ENCODE peak calls at places on chromosomes 5 and 9, in five cellular contexts. One of them, this sample, is unnamed.

GRCh38 chr5:77761606-77762005 is 14.5 kb downstream of the TBCA start:
- DNase-seq in stomach: no peak
- DNase-seq in brain microvascular endothelial cell: no peak
- DNase-seq in Panc1: no peak
- DNase-seq in endothelial cell: no peak
- DNase-seq in this sample: no peak

GRCh38 chr9:93673271-93673843 is 97.0 kb downstream of the PHF2 start:
- DNase-seq in stomach: peak
- DNase-seq in endothelial cell: peak
- DNase-seq in brain microvascular endothelial cell: no peak
- DNase-seq in Panc1: no peak
- DNase-seq in this sample: no peak

GRCh38 chr5:58156977-58157701 is 302.7 kb downstream of the PLK2 start:
- DNase-seq in brain microvascular endothelial cell: peak
- DNase-seq in endothelial cell: no peak
- DNase-seq in Panc1: no peak
- DNase-seq in stomach: no peak
- DNase-seq in this sample: no peak

GRCh38 chr5:80917596-80917995 is 42.6 kb upstream of the RASGRF2 start:
- DNase-seq in stomach: no peak
- DNase-seq in endothelial cell: no peak
- DNase-seq in Panc1: no peak
- DNase-seq in brain microvascular endothelial cell: no peak
- DNase-seq in this sample: no peak

GRCh38 chr5:54703091-54703490 is 185.5 kb downstream of the SNX18 start:
- DNase-seq in Panc1: no peak
- DNase-seq in stomach: no peak
- DNase-seq in brain microvascular endothelial cell: peak
- DNase-seq in endothelial cell: no peak
- DNase-seq in this sample: no peak

GRCh38 chr9:108278341-108278740 is 577.4 kb downstream of the ACTL7B start:
- DNase-seq in endothelial cell: no peak
- DNase-seq in Panc1: no peak
- DNase-seq in stomach: no peak
- DNase-seq in brain microvascular endothelial cell: no peak
- DNase-seq in this sample: no peak

GRCh38 chr5:73433982-73434342 is 14.6 kb downstream of the FOXD1 start:
- DNase-seq in stomach: no peak
- DNase-seq in Panc1: no peak
- DNase-seq in brain microvascular endothelial cell: no peak
- DNase-seq in endothelial cell: no peak
- DNase-seq in this sample: no peak

GRCh38 chr5:164119806-164120440 is 614.5 kb downstream of the MAT2B start:
- DNase-seq in endothelial cell: no peak
- DNase-seq in stomach: no peak
- DNase-seq in brain microvascular endothelial cell: no peak
- DNase-seq in Panc1: no peak
- DNase-seq in this sample: peak

GRCh38 chr5:68770566-68770965 is 323.2 kb upstream of the SLC30A5 start:
- DNase-seq in brain microvascular endothelial cell: no peak
- DNase-seq in stomach: no peak
- DNase-seq in Panc1: no peak
- DNase-seq in endothelial cell: no peak
- DNase-seq in this sample: no peak

GRCh38 chr5:128984480-128984879 is 19.2 kb downstream of the SLC27A6 start:
- DNase-seq in stomach: no peak
- DNase-seq in brain microvascular endothelial cell: no peak
- DNase-seq in Panc1: no peak
- DNase-seq in endothelial cell: no peak
- DNase-seq in this sample: no peak

GRCh38 chr5:95403996-95404395 is 12.8 kb downstream of the FAM81B start:
- DNase-seq in brain microvascular endothelial cell: no peak
- DNase-seq in Panc1: no peak
- DNase-seq in stomach: no peak
- DNase-seq in endothelial cell: no peak
- DNase-seq in this sample: no peak

GRCh38 chr5:38465045-38465444 is 91.4 kb downstream of the LIFR start:
- DNase-seq in Panc1: no peak
- DNase-seq in stomach: no peak
- DNase-seq in endothelial cell: no peak
- DNase-seq in brain microvascular endothelial cell: no peak
- DNase-seq in this sample: no peak

GRCh38 chr9:37146372-37146771 is 26.0 kb downstream of the ZCCHC7 start:
- DNase-seq in brain microvascular endothelial cell: no peak
- DNase-seq in stomach: no peak
- DNase-seq in endothelial cell: no peak
- DNase-seq in Panc1: no peak
- DNase-seq in this sample: no peak

GRCh38 chr5:124474821-124475220 is 271.6 kb downstream of the ZNF608 start:
- DNase-seq in stomach: no peak
- DNase-seq in endothelial cell: no peak
- DNase-seq in Panc1: no peak
- DNase-seq in brain microvascular endothelial cell: no peak
- DNase-seq in this sample: no peak

GRCh38 chr5:10607023-10607665 is 43.3 kb downstream of the ANKRD33B start:
- DNase-seq in Panc1: no peak
- DNase-seq in stomach: no peak
- DNase-seq in brain microvascular endothelial cell: peak
- DNase-seq in endothelial cell: peak
- DNase-seq in this sample: no peak

GRCh38 chr5:140109050-140109817 is 4.7 kb upstream of the PURA start:
- DNase-seq in endothelial cell: peak
- DNase-seq in Panc1: no peak
- DNase-seq in stomach: no peak
- DNase-seq in brain microvascular endothelial cell: no peak
- DNase-seq in this sample: peak

GRCh38 chr9:88590558-88591146 is 55.7 kb downstream of the NXNL2 start:
- DNase-seq in endothelial cell: peak
- DNase-seq in Panc1: no peak
- DNase-seq in brain microvascular endothelial cell: no peak
- DNase-seq in stomach: no peak
- DNase-seq in this sample: no peak

GRCh38 chr5:178644826-178645545 is 18.1 kb upstream of the CLK4 start:
- DNase-seq in Panc1: no peak
- DNase-seq in endothelial cell: no peak
- DNase-seq in stomach: no peak
- DNase-seq in brain microvascular endothelial cell: peak
- DNase-seq in this sample: no peak

GRCh38 chr5:160262665-160263064 is 33.4 kb downstream of the FABP6 start:
- DNase-seq in Panc1: no peak
- DNase-seq in endothelial cell: peak
- DNase-seq in stomach: no peak
- DNase-seq in brain microvascular endothelial cell: peak
- DNase-seq in this sample: peak

GRCh38 chr9:85973238-85973637 is 32.3 kb downstream of the NAA35 start:
- DNase-seq in stomach: no peak
- DNase-seq in brain microvascular endothelial cell: no peak
- DNase-seq in Panc1: no peak
- DNase-seq in endothelial cell: no peak
- DNase-seq in this sample: no peak

GRCh38 chr5:91307023-91307422 is 76.1 kb downstream of the ARRDC3 start:
- DNase-seq in Panc1: no peak
- DNase-seq in stomach: no peak
- DNase-seq in brain microvascular endothelial cell: no peak
- DNase-seq in endothelial cell: no peak
- DNase-seq in this sample: no peak

GRCh38 chr5:40046792-40047191 is 622.0 kb upstream of the DAB2 start:
- DNase-seq in brain microvascular endothelial cell: peak
- DNase-seq in Panc1: no peak
- DNase-seq in endothelial cell: no peak
- DNase-seq in stomach: no peak
- DNase-seq in this sample: no peak

GRCh38 chr9:107363511-107364182 is 80.6 kb downstream of the RAD23B start:
- DNase-seq in stomach: no peak
- DNase-seq in Panc1: no peak
- DNase-seq in endothelial cell: no peak
- DNase-seq in brain microvascular endothelial cell: no peak
- DNase-seq in this sample: peak

GRCh38 chr5:74501674-74502478 is 138.7 kb downstream of the ENC1 start:
- DNase-seq in endothelial cell: no peak
- DNase-seq in brain microvascular endothelial cell: no peak
- DNase-seq in stomach: no peak
- DNase-seq in Panc1: no peak
- DNase-seq in this sample: no peak

GRCh38 chr5:84091400-84091799 is 293.3 kb downstream of the EDIL3 start:
- DNase-seq in endothelial cell: no peak
- DNase-seq in Panc1: no peak
- DNase-seq in brain microvascular endothelial cell: no peak
- DNase-seq in stomach: no peak
- DNase-seq in this sample: no peak

DNA sequence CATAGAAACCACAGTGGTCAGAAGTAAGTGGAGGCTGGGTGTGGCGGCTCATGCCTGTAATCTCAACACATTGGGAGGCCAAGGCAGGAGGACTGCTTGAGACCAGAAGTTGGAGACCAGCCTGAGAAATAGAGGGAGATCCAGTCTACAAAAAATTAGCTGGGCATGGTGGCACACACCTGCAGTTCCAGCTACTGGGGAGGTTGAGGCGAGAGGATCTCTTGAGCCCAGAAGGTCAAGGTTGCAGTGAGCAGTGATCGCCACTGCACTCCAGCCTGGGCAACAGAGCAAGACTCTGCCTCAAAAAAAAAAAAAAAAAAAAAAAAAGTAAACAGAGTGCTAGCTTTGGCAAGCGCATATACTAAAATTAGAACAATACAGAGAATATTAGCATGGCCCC is 24.6 kb downstream of the AK8 start:
- DNase-seq in stomach: no peak
- DNase-seq in brain microvascular endothelial cell: no peak
- DNase-seq in Panc1: no peak
- DNase-seq in endothelial cell: no peak
- DNase-seq in this sample: no peak
- TF ChIP-seq CTCF in stomach: no peak
- TF ChIP-seq CTCF in brain microvascular endothelial cell: no peak
- TF ChIP-seq CTCF in Panc1: no peak
- TF ChIP-seq CTCF in endothelial cell: no peak
- TF ChIP-seq CTCF in this sample: no peak

DNA sequence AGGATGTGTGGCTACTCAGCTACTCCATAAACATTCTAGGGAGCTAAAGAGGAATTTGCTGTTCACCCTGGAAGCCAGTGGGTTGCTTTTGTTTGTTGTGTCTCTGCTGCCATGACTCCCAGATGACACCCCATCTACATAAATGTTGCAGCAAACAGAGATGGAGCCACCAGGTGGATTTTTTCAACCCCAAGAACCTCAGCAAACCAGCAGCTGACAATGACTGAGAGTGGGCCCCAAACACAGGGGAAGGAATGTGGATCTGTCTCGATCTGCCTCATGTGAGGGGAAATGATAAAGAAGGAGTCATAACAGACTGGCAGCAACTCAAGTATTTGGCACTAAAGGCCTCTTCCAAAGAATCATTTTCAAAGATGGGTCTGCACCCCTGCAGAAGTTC is 132.7 kb upstream of the TNC start:
- DNase-seq in stomach: no peak
- DNase-seq in brain microvascular endothelial cell: peak
- DNase-seq in endothelial cell: no peak
- DNase-seq in Panc1: no peak
- DNase-seq in this sample: no peak
- TF ChIP-seq CTCF in stomach: no peak
- TF ChIP-seq CTCF in brain microvascular endothelial cell: peak
- TF ChIP-seq CTCF in endothelial cell: no peak
- TF ChIP-seq CTCF in Panc1: no peak
- TF ChIP-seq CTCF in this sample: no peak

GRCh38 chr9:12699529-12699928 is 6.3 kb downstream of the TYRP1 start:
- DNase-seq in brain microvascular endothelial cell: no peak
- DNase-seq in endothelial cell: no peak
- DNase-seq in Panc1: no peak
- DNase-seq in stomach: no peak
- DNase-seq in this sample: no peak
- TF ChIP-seq CTCF in brain microvascular endothelial cell: peak
- TF ChIP-seq CTCF in endothelial cell: peak
- TF ChIP-seq CTCF in Panc1: no peak
- TF ChIP-seq CTCF in stomach: no peak
- TF ChIP-seq CTCF in this sample: peak

DNA sequence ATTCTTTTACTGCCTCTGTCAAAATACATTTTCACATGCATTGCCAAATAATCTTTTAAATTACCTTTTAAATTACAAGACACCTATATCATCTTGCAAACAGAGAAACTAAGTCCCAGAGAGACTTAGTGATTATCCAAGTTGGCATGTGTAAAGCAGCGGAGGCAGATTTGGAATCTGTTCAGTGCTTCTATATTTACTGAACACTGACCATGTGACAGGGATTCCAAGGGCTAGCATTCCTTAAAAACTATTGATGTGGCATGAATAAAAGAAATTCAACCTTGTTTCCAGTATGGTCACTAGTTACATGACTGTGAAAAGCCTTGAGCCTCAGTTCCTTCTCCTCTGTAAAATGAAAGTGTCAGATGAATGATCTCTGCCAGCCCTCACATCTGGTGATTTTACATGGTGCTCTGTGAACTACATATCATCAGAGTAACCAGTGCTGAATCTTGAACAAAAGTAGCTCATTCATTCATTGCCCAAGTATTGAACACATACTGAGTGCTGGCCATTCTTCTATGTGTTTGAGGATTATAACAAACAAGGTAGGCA is 71.9 kb upstream of the PPP1R2B start:
- DNase-seq in Panc1: no peak
- DNase-seq in brain microvascular endothelial cell: no peak
- DNase-seq in stomach: no peak
- DNase-seq in endothelial cell: no peak
- DNase-seq in this sample: no peak
- TF ChIP-seq CTCF in Panc1: no peak
- TF ChIP-seq CTCF in brain microvascular endothelial cell: no peak
- TF ChIP-seq CTCF in stomach: no peak
- TF ChIP-seq CTCF in endothelial cell: no peak
- TF ChIP-seq CTCF in this sample: no peak

DNA sequence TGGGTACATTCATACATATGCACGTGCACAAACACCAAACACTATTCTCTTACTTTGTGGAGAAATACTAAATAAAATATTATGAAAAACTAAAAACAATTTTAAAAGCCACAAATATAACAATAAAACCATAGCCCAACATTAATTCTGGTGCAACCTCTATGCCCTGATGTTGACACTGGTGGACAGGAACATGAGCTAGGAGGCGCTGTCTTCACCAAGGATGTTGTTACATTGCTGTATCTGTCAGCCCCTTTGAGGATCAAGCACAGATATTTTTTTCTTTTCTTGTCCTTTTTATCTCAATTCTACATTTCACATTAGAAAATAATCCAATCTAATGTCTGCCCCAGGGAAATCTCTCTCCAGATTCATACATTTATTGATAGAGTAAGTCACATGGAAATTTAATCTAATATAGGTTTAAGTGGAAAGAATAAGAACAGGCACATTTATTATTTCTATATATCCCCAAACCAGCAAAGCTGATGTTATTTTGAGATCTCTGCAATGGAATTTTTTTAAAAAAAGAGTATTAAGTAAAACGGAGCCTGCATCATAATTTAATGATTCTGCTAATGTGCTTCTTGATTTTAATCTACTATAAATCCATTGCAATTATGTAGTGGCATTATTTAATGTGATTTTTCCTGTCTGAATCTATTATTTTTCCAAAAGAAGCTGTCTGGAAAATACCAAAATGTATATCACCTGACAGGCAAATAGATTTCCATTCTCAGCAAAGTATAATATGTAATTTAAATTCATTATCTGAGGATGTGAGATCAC is 716.5 kb downstream of the MTRR start:
- DNase-seq in brain microvascular endothelial cell: no peak
- DNase-seq in stomach: no peak
- DNase-seq in endothelial cell: no peak
- DNase-seq in Panc1: no peak
- DNase-seq in this sample: no peak
- TF ChIP-seq CTCF in brain microvascular endothelial cell: peak
- TF ChIP-seq CTCF in stomach: no peak
- TF ChIP-seq CTCF in endothelial cell: no peak
- TF ChIP-seq CTCF in Panc1: no peak
- TF ChIP-seq CTCF in this sample: no peak